ENCODE peak calls at places on chromosomes 11 and 22, in six cellular contexts. S is SK-N-SH, Z is GM12878, F is K562, E is HepG2, P is H1. N is an unnamed sample.

GRCh38 chr11:121553806-121554205 is 101.0 kb upstream of the SORL1-AS1 start:
- DNase-seq in S (no peak), Z (no peak), F (no peak), E (peak), P (no peak), N (no peak)

GRCh38 chr22:48902001-48902869 is 925.4 kb downstream of the BRD1 start:
- DNase-seq in S (no peak), F (no peak), Z (no peak), P (no peak), E (no peak), N (no peak)

GRCh38 chr11:19646921-19647320 is 65.7 kb upstream of the NAV2 start:
- DNase-seq in P (no peak), E (no peak), S (peak), Z (no peak), F (no peak), N (no peak)

GRCh38 chr22:46339956-46340355 is 4.4 kb downstream of the TRMU start:
- DNase-seq in Z (no peak), F (no peak), E (no peak), S (no peak), P (no peak), N (no peak)

GRCh38 chr11:69657911-69658605 is 17.1 kb downstream of the LTO1 start:
- DNase-seq in S (peak), Z (no peak), F (no peak), P (peak), E (peak), N (no peak)

GRCh38 chr11:44711772-44712608 is 14.8 kb upstream of the TSPAN18 start:
- DNase-seq in P (peak), E (no peak), S (peak), Z (no peak), F (no peak), N (no peak)

GRCh38 chr11:66505276-66505816 is 5.1 kb upstream of the BBS1 start:
- DNase-seq in P (no peak), S (no peak), Z (no peak), F (no peak), E (no peak), N (no peak)

GRCh38 chr11:57942808-57943207 is 80.9 kb upstream of the OR9Q1 start:
- DNase-seq in F (no peak), Z (no peak), P (no peak), S (no peak), E (no peak), N (no peak)

GRCh38 chr11:116502641-116503061 is 270.1 kb downstream of the BUD13 start:
- DNase-seq in F (no peak), E (no peak), S (no peak), Z (no peak), P (peak), N (no peak)

GRCh38 chr11:17286332-17286731 is 9.8 kb downstream of the NUCB2 start:
- DNase-seq in P (no peak), E (no peak), Z (no peak), S (no peak), F (no peak), N (no peak)

GRCh38 chr11:129703846-129704245 is 111.8 kb upstream of the TMEM45B start:
- DNase-seq in F (no peak), P (no peak), S (peak), Z (no peak), E (no peak), N (no peak)

GRCh38 chr22:38050720-38051119 is 6.5 kb upstream of the PICK1 start:
- DNase-seq in E (no peak), F (no peak), P (no peak), Z (no peak), S (no peak), N (no peak)

GRCh38 chr11:95682552-95682951 is 107.0 kb downstream of the FAM76B start:
- DNase-seq in F (no peak), Z (no peak), S (no peak), P (no peak), E (no peak), N (no peak)

GRCh38 chr22:24359452-24360120 is 67.8 kb upstream of the ADORA2A start:
- DNase-seq in Z (no peak), E (peak), P (no peak), S (no peak), F (no peak), N (no peak)

GRCh38 chr11:112215621-112216020 is 10.6 kb upstream of the PTS start:
- DNase-seq in S (no peak), P (no peak), Z (no peak), E (no peak), F (no peak), N (no peak)
- TF ChIP-seq CTCF in S (no peak), P (no peak), Z (no peak), E (no peak), F (no peak), N (no peak)

GRCh38 chr11:18367431-18367830 is 26.9 kb upstream of the LDHA start:
- DNase-seq in Z (no peak), E (no peak), S (no peak), F (no peak), P (no peak), N (no peak)

GRCh38 chr11:18369398-18369797 is 25.0 kb upstream of the LDHA start:
- DNase-seq in E (no peak), S (no peak), F (no peak), Z (no peak), P (no peak), N (no peak)

GRCh38 chr11:18366286-18366685 is 28.1 kb upstream of the LDHA start:
- DNase-seq in S (no peak), P (no peak), E (no peak), F (no peak), Z (no peak), N (no peak)

GRCh38 chr11:18365736-18366135 is 28.6 kb upstream of the LDHA start:
- DNase-seq in F (no peak), Z (no peak), S (peak), P (no peak), E (no peak), N (no peak)

GRCh38 chr11:18368236-18368635 is 26.1 kb upstream of the LDHA start:
- DNase-seq in Z (no peak), P (no peak), F (no peak), S (no peak), E (no peak), N (no peak)
- TF ChIP-seq GABPA in Z (no peak), P (no peak), F (no peak), S (no peak), E (no peak), N (no peak)

DNA sequence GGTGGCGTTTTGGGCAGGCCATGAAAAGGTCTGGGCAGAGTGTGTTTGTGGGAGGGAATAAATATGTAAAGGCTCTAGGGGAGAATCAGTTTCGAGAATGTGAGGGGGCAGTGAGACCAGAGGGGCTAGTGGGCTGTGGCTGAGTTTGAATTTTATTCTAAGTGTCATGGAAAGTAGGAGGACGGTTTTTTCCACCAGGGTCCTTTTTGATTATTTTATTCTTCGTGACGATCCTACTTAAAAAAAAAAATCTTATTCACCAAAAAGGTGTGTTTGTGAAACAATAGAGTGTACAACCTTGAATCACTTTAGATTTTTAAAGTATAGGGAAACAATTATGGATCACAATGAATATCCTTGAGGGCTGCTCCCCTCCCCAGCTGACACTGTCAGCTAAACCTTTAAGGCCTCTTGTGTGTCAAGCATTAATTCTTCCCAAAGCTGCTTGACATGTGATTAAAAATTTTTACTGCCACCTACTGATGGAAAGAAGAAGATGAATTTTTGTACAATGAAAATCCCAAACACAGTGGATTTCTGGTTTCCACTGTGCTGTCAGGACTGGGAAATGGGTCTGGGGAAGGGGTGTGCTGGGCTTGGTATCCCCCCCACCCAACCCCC is 107.5 kb upstream of the OR4B1 start:
- DNase-seq in Z (no peak), E (peak), P (peak), S (no peak), F (peak), N (no peak)
- TF ChIP-seq CTCF in Z (peak), E (peak), P (no peak), S (peak), F (peak), N (no peak)

GRCh38 chr11:90845126-90845525 is 622.3 kb upstream of the CHORDC1 start:
- DNase-seq in S (no peak), P (no peak), E (no peak), F (no peak), Z (no peak), N (no peak)
- TF ChIP-seq GABPA in S (no peak), P (no peak), E (no peak), F (no peak), Z (no peak), N (no peak)

GRCh38 chr22:45192701-45193187 is 29.0 kb downstream of the NUP50 start:
- DNase-seq in S (no peak), F (peak), Z (no peak), P (peak), E (peak), N (no peak)
- TF ChIP-seq CTCF in S (no peak), F (peak), Z (no peak), P (peak), E (peak), N (no peak)

DNA sequence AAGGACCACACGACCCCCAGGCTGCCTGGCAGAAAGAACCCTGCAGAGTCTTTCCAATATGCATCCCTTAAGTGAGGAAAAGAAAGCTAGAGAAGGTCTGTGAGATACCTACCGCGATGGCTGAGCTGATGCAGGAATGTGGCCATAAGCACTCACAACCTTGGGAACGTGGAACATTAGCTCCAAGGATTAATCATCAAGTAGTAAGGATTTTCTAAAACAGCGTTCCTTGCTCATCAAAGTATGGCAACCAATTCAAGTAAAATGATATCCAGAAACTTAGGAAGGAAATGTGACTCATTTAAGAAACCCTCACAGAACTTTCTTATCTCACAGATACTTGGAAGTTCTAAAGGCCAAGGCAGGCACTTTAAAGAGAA is 12.8 kb downstream of the PACSIN2 start:
- DNase-seq in S (no peak), P (no peak), Z (no peak), F (no peak), E (no peak), N (no peak)
- TF ChIP-seq GABPA in S (no peak), P (no peak), Z (no peak), F (no peak), E (no peak), N (no peak)

DNA sequence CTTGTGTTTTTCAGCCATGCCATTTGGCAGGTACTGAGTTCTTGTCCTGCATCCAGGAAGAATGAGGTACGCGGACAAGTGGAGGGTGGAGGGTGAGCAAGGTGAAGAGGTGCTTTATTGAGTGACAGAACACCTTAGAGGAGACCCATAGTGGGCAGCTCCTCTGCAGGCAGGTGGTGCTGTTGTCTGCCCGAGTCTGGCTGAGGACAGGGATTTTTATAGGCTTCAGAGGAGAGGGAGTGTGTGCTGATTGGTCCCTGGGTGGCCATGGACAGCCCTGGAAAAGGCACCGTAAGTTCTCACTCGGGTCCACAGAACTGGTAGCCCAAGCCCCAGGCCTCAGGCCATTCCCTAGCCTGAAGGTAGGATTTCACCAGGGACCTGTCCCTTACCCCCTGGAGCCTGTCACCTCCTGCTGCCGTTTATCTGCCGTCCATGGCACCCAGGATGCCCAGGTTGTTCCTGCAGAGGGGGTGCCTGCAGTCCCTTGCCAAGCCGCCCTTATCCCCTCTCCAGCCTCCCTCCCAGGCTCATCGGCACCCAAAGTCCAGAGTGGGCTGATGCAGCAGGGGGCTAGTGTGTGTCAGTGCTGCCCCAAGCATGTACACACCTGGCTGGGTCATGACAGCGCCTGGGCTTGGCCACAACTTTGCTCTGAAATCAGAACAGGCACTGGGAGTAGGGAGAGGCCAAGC is 213.6 kb downstream of the LRRC4C start:
- DNase-seq in F (no peak), Z (no peak), S (peak), E (no peak), P (peak), N (no peak)
- TF ChIP-seq CTCF in F (no peak), Z (no peak), S (peak), E (no peak), P (peak), N (no peak)

N was measured in HL-60.